ENCODE peak calls at places on chromosomes 12 and 14, in seven cellular contexts. V is neural progenitor cell, T is neuronal stem cell, P is kidney, I is SK-N-MC, J is fibroblast of lung, B is psoas muscle. F is an unnamed sample. For H3K36me3, the result is how much of the 10 kb centered on the place peaks cover.

GRCh38 chr14:74085047-74085637 is 386 bp downstream of the LIN52 start:
- DNase-seq in V (peak), T (peak), P (no peak), I (no peak), J (peak), B (no peak), F (peak)

GRCh38 chr12:52521581-52522266 is 1.5 kb upstream of the KRT5 start:
- DNase-seq in V (no peak), T (no peak), P (no peak), I (no peak), J (peak), B (no peak), F (peak)

GRCh38 chr12:1881301-1881700 is 37.2 kb downstream of the CACNA2D4 start:
- DNase-seq in V (no peak), T (no peak), P (peak), I (no peak), J (no peak), B (no peak), F (no peak)

GRCh38 chr14:52253503-52253902 is 14.0 kb upstream of the PTGDR start:
- DNase-seq in V (peak), T (peak), P (no peak), I (no peak), J (peak), B (no peak), F (peak)

GRCh38 chr14:52402812-52403526 is 88.9 kb downstream of the PTGER2 start:
- DNase-seq in V (no peak), T (no peak), P (no peak), I (no peak), J (peak), B (no peak), F (no peak)

GRCh38 chr12:59803735-59804134 is 207.9 kb downstream of the SLC16A7 start:
- DNase-seq in V (no peak), T (no peak), P (no peak), I (no peak), J (peak), B (no peak), F (no peak)

GRCh38 chr12:53532026-53532425 is 24.7 kb upstream of the NPFF start:
- DNase-seq in V (no peak), T (no peak), P (no peak), I (no peak), J (no peak), B (no peak), F (no peak)

GRCh38 chr14:51822499-51822898 is 37.9 kb upstream of the GNG2 start:
- DNase-seq in V (no peak), T (no peak), P (no peak), I (no peak), J (no peak), B (no peak), F (no peak)

GRCh38 chr12:42961395-42961794 is 371.8 kb upstream of the PRICKLE1 start:
- DNase-seq in V (no peak), T (no peak), P (no peak), I (no peak), J (peak), B (no peak), F (peak)

GRCh38 chr14:102568115-102568614 is 24.3 kb upstream of the RCOR1 start:
- DNase-seq in V (no peak), T (no peak), P (no peak), I (no peak), J (no peak), B (no peak), F (no peak)

GRCh38 chr12:106341086-106341879 is 16.3 kb upstream of the POLR3B start:
- DNase-seq in V (no peak), T (no peak), P (no peak), I (no peak), J (no peak), B (no peak), F (no peak)

GRCh38 chr14:53330441-53330840 is 177.3 kb upstream of the DDHD1 start:
- DNase-seq in V (no peak), T (no peak), P (no peak), I (no peak), J (peak), B (no peak), F (no peak)

GRCh38 chr14:95496111-95496681 is 20.3 kb downstream of the SYNE3 start:
- DNase-seq in V (no peak), T (no peak), P (peak), I (no peak), J (peak), B (no peak), F (peak)

GRCh38 chr14:95233702-95234241 is 76.4 kb upstream of the DICER1 start:
- DNase-seq in V (no peak), T (no peak), P (peak), I (no peak), J (no peak), B (peak), F (peak)

GRCh38 chr12:115203661-115204060 is 519.7 kb upstream of the TBX3 start:
- DNase-seq in V (no peak), T (no peak), P (no peak), I (no peak), J (peak), B (no peak), F (peak)

GRCh38 chr12:68374315-68374982 is 42.3 kb upstream of the MDM1 start:
- DNase-seq in V (no peak), T (no peak), P (no peak), I (no peak), J (no peak), B (no peak), F (no peak)

GRCh38 chr12:12882288-12882687 is 9.1 kb upstream of the GPRC5A start:
- DNase-seq in V (no peak), T (no peak), P (no peak), I (no peak), J (no peak), B (no peak), F (no peak)

GRCh38 chr14:96851694-96852381 is 54.7 kb downstream of the VRK1 start:
- DNase-seq in V (no peak), T (no peak), P (no peak), I (no peak), J (no peak), B (no peak), F (no peak)

GRCh38 chr14:65832431-65833253 is 420.1 kb downstream of the FUT8 start:
- DNase-seq in V (peak), T (no peak), P (no peak), I (peak), J (peak), B (no peak), F (no peak)

GRCh38 chr14:24084439-24084838 is 9.7 kb upstream of the PCK2 start:
- DNase-seq in V (no peak), T (no peak), P (no peak), I (no peak), J (no peak), B (no peak), F (no peak)

GRCh38 chr14:63026491-63026890 is 18.8 kb downstream of the KCNH5 start:
- DNase-seq in V (no peak), T (no peak), P (no peak), I (no peak), J (peak), B (no peak), F (no peak)

GRCh38 chr12:105524961-105525360 is 194.5 kb downstream of the C12orf75 start:
- DNase-seq in V (no peak), T (no peak), P (no peak), I (no peak), J (peak), B (no peak), F (no peak)

GRCh38 chr12:69630191-69630590 is 19.5 kb upstream of the LRRC10 start:
- DNase-seq in V (no peak), T (no peak), P (no peak), I (no peak), J (no peak), B (no peak), F (no peak)

GRCh38 chr12:91210144-91210543 is 27.5 kb upstream of the DCN start:
- DNase-seq in V (no peak), T (no peak), P (no peak), I (no peak), J (no peak), B (no peak), F (no peak)

GRCh38 chr14:61281186-61281676 is at the start of gene TMEM30B:
- DNase-seq in V (no peak), T (no peak), P (peak), I (no peak), J (no peak), B (no peak), F (no peak)

GRCh38 chr12:113537041-113537750 is 65.5 kb upstream of the LHX5 start:
- DNase-seq in V (no peak), T (no peak), P (no peak), I (no peak), J (no peak), B (no peak), F (no peak)

GRCh38 chr14:83863042-83863441 is 1666.9 kb upstream of the FLRT2 start:
- DNase-seq in V (no peak), T (no peak), P (no peak), I (no peak), J (no peak), B (no peak), F (no peak)

GRCh38 chr12:990308-990648 is 745 bp upstream of the ERC1 start:
- DNase-seq in V (peak), T (no peak), P (peak), I (no peak), J (peak), B (peak), F (peak)

GRCh38 chr14:34554540-34555250 is 15.2 kb upstream of the EAPP start:
- DNase-seq in V (no peak), T (no peak), P (no peak), I (no peak), J (no peak), B (no peak), F (peak)

GRCh38 chr14:68771631-68772030 is 21.2 kb downstream of the ZFP36L1 start:
- DNase-seq in V (no peak), T (no peak), P (peak), I (no peak), J (no peak), B (peak), F (no peak)

GRCh38 chr12:81992461-81992860 is 233.3 kb upstream of the PPFIA2 start:
- DNase-seq in V (peak), T (peak), P (no peak), I (no peak), J (peak), B (no peak), F (peak)

GRCh38 chr12:76943004-76943403 is 64.2 kb upstream of the CSRP2 start:
- DNase-seq in V (no peak), T (no peak), P (no peak), I (no peak), J (no peak), B (no peak), F (no peak)

GRCh38 chr12:103820881-103821489 is 20.0 kb downstream of the NT5DC3 start:
- DNase-seq in V (no peak), T (no peak), P (no peak), I (no peak), J (no peak), B (no peak), F (no peak)
- H3K36me3 ChIP-seq in V (under half), T (under half), P (under half), I (under half), J (under half), B (under half), F (under half)

GRCh38 chr12:109847166-109847700 is 14.0 kb upstream of the TRPV4 start:
- DNase-seq in V (no peak), T (no peak), P (no peak), I (no peak), J (no peak), B (no peak), F (no peak)

GRCh38 chr12:109842021-109842420 is 8.8 kb upstream of the TRPV4 start:
- DNase-seq in V (no peak), T (no peak), P (no peak), I (no peak), J (no peak), B (no peak), F (no peak)

GRCh38 chr12:109841356-109841755 is 8.2 kb upstream of the TRPV4 start:
- DNase-seq in V (no peak), T (no peak), P (no peak), I (no peak), J (no peak), B (no peak), F (no peak)

GRCh38 chr12:109844091-109844490 is 10.9 kb upstream of the TRPV4 start:
- DNase-seq in V (no peak), T (no peak), P (no peak), I (no peak), J (no peak), B (no peak), F (no peak)

DNA sequence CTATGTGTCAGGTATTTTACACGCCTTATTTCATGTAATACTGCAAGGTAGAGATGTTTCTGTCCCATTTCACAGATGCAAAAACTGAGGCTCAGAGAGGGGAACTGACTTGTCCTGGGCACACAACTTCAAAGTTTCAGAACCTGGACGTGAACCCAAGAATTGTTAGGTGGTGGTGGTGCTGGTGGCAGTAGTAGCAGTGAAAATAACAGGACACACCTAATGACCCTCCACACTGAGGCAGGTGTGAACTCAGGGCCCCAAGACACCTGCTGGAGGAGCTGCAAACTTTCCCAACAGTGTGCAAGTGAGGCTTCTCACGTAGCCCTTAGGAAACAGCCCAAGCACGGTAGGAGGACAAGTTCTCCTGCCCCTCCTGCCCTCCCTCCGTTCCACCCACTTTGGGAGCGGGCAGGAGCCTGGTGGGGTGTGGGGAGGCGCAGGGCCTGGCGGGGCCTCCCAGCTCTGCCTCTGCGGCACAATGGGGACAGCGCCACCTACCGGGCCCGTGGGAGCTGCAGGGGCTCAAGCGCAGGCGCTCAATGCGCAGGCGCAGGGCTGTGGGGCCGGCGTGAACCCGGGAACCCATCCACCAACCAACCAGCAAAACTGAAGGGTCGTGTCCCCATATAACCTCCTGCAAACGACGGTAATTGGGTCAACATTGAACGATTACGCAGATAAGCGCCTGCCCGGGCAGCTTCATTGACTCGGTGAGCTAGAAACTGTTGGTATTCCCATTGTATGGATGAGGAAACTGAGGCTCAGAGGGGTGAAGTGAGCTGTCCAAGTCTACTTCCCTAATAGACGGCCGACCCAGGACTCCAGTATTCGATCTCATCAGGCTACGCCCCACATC is 12.0 kb upstream of the TRPV4 start:
- DNase-seq in V (peak), T (peak), P (peak), I (peak), J (peak), B (peak), F (peak)
- H3K4me3 ChIP-seq in V (peak), T (peak), P (peak), I (peak), J (no peak), B (peak), F (no peak)

DNA sequence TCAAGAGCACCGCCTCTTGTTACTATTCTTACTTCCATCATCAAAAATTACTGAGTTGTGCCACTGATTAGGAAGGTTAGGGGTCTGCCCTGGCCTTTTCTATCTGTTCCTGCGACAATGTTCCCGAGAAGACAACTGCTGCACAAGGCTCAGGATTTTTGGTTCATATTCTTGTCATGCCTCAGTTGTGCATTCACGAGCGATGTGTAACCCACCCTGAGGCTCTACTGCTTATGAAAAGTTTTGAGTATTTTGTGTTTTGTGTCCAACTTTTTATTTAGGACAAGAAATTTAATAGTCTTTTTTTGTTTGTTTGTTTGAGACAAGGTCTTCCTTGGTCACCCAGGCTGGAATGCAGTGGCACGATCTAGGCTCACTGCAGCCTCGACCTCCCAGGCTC is 23.1 kb upstream of the LGALS3 start:
- DNase-seq in V (no peak), T (no peak), P (no peak), I (no peak), J (no peak), B (no peak), F (no peak)
- H3K27ac ChIP-seq in V (no peak), T (no peak), P (no peak), I (no peak), J (no peak), B (peak), F (no peak)

GRCh38 chr12:132075026-132075713 is 68.9 kb downstream of the DDX51 start:
- DNase-seq in V (peak), T (no peak), P (no peak), I (no peak), J (no peak), B (no peak), F (no peak)

GRCh38 chr12:132078190-132078589 is 65.9 kb downstream of the DDX51 start:
- DNase-seq in V (no peak), T (no peak), P (no peak), I (no peak), J (peak), B (no peak), F (no peak)

GRCh38 chr12:132077322-132078100 is 66.6 kb downstream of the DDX51 start:
- DNase-seq in V (no peak), T (no peak), P (no peak), I (no peak), J (no peak), B (no peak), F (no peak)

GRCh38 chr12:132074216-132074615 is 69.9 kb downstream of the DDX51 start:
- DNase-seq in V (no peak), T (no peak), P (no peak), I (no peak), J (no peak), B (no peak), F (no peak)

GRCh38 chr12:132075714-132076553 is 68.2 kb downstream of the DDX51 start:
- DNase-seq in V (no peak), T (no peak), P (no peak), I (no peak), J (no peak), B (no peak), F (no peak)
- H3K36me3 ChIP-seq in V (under half), T (half or more), P (under half), I (under half), J (under half), B (under half), F (under half)

GRCh38 chr14:105166571-105167302 is 1.8 kb downstream of the JAG2 start:
- DNase-seq in V (no peak), T (no peak), P (no peak), I (no peak), J (no peak), B (no peak), F (no peak)
- H3K4me3 ChIP-seq in V (no peak), T (no peak), P (no peak), I (peak), J (no peak), B (peak), F (no peak)

GRCh38 chr12:65164244-65164643 is 5.1 kb upstream of the LEMD3 start:
- DNase-seq in V (no peak), T (no peak), P (no peak), I (no peak), J (no peak), B (no peak), F (no peak)
- H3K27ac ChIP-seq in V (no peak), T (no peak), P (no peak), I (no peak), J (no peak), B (no peak), F (no peak)

DNA sequence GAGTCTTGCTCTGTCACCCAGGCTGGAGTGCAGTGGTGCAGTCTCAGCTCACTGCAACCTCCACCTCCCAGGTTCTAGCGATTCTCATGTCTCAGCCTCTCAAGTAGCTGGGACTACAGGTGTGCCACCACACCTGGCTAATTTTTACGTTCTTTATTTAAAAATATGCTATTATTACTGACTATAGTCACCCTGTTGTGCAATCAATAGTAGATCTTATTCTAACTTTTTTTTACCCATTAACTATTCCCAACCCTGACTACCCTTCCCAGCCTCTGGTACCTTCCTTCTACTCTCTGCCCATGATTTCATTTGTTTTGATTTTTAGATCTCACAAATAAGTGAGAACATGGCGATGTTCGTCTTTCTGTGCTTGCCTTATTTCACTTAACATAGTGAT is 2.5 kb downstream of the OXA1L start:
- DNase-seq in V (no peak), T (no peak), P (no peak), I (no peak), J (no peak), B (no peak), F (no peak)
- H3K36me3 ChIP-seq in V (under half), T (half or more), P (under half), I (half or more), J (under half), B (under half), F (half or more)

F was measured in SJCRH30.